ENCODE peak calls at places on chromosome 22, in six cellular contexts. Y, G, V, U, R and X are unnamed samples. For H3K9me3 and H3K4me1, the result is how much of the 10 kb centered on the place peaks cover.

GRCh38 chr22:29393019-29393608 is 4.7 kb upstream of the AP1B1 start:
- DNase-seq in Y (no peak), G (no peak), V (no peak), U (no peak), R (no peak), X (peak)

GRCh38 chr22:33180371-33180770 is 122.2 kb upstream of the SYN3 start:
- DNase-seq in Y (no peak), G (no peak), V (no peak), U (no peak), R (no peak), X (no peak)

GRCh38 chr22:46137218-46137766 is 13.0 kb upstream of the PPARA start:
- DNase-seq in Y (no peak), G (no peak), V (no peak), U (no peak), R (no peak), X (no peak)

GRCh38 chr22:42724062-42724461 is 3.4 kb upstream of the A4GALT start:
- DNase-seq in Y (no peak), G (no peak), V (no peak), U (no peak), R (no peak), X (no peak)

GRCh38 chr22:45192701-45193187 is 29.0 kb downstream of the NUP50 start:
- DNase-seq in Y (no peak), G (no peak), V (no peak), U (no peak), R (no peak), X (peak)

GRCh38 chr22:22167791-22168189 is 76.8 kb upstream of the VPREB1 start:
- DNase-seq in Y (no peak), G (no peak), V (no peak), U (no peak), R (no peak), X (no peak)

GRCh38 chr22:44500623-44501022 is 2.6 kb upstream of the RTL6 start:
- DNase-seq in Y (no peak), G (no peak), V (no peak), U (no peak), R (no peak), X (no peak)

GRCh38 chr22:26161746-26162145 is 7.5 kb upstream of the SEZ6L start:
- DNase-seq in Y (no peak), G (no peak), V (no peak), U (no peak), R (no peak), X (no peak)

GRCh38 chr22:22546490-22546889 is 12.6 kb downstream of the PRAME start:
- DNase-seq in Y (no peak), G (no peak), V (no peak), U (no peak), R (no peak), X (no peak)

GRCh38 chr22:43176090-43176489 is 10.8 kb downstream of the TTLL12 start:
- DNase-seq in Y (no peak), G (no peak), V (peak), U (no peak), R (no peak), X (no peak)

GRCh38 chr22:31846161-31847115 is 92.6 kb downstream of the DEPDC5 start:
- DNase-seq in Y (no peak), G (no peak), V (no peak), U (peak), R (no peak), X (peak)

GRCh38 chr22:22881116-22882032 is 6.2 kb upstream of the IGLL5 start:
- DNase-seq in Y (no peak), G (no peak), V (no peak), U (no peak), R (no peak), X (peak)

GRCh38 chr22:46274381-46274780 is 6.6 kb downstream of the TTC38 start:
- DNase-seq in Y (no peak), G (no peak), V (no peak), U (no peak), R (no peak), X (no peak)

GRCh38 chr22:32951807-32952153 is 106.4 kb downstream of the SYN3 start:
- DNase-seq in Y (peak), G (no peak), V (peak), U (no peak), R (no peak), X (no peak)

GRCh38 chr22:29979645-29980303 is 96.8 kb downstream of the MTMR3 start:
- DNase-seq in Y (no peak), G (no peak), V (no peak), U (peak), R (no peak), X (no peak)

GRCh38 chr22:45302047-45302446 is 7.7 kb upstream of the FAM118A start:
- DNase-seq in Y (no peak), G (no peak), V (no peak), U (peak), R (no peak), X (no peak)

GRCh38 chr22:49915610-49916009 is 2.6 kb downstream of the ALG12 start:
- DNase-seq in Y (no peak), G (no peak), V (no peak), U (no peak), R (no peak), X (peak)

GRCh38 chr22:44057411-44057987 is 33.4 kb downstream of the PARVB start:
- DNase-seq in Y (no peak), G (no peak), V (peak), U (no peak), R (no peak), X (no peak)

GRCh38 chr22:31743871-31744270 is 6.1 kb downstream of the PRR14L start:
- DNase-seq in Y (no peak), G (no peak), V (no peak), U (no peak), R (no peak), X (no peak)

GRCh38 chr22:29431986-29432385 is 6.4 kb upstream of the RFPL1 start:
- DNase-seq in Y (no peak), G (no peak), V (no peak), U (no peak), R (no peak), X (peak)

GRCh38 chr22:41939981-41940852 is 6.7 kb downstream of the CENPM start:
- DNase-seq in Y (peak), G (no peak), V (no peak), U (no peak), R (no peak), X (peak)

GRCh38 chr22:34236527-34236926 is 316.3 kb upstream of the LARGE1 start:
- DNase-seq in Y (no peak), G (no peak), V (peak), U (no peak), R (no peak), X (no peak)

GRCh38 chr22:23305321-23305910 is 125.1 kb downstream of the BCR start:
- DNase-seq in Y (peak), G (peak), V (no peak), U (peak), R (no peak), X (no peak)

GRCh38 chr22:49576241-49577141 is 251.2 kb downstream of the BRD1 start:
- DNase-seq in Y (no peak), G (no peak), V (no peak), U (no peak), R (no peak), X (peak)

GRCh38 chr22:17780741-17781318 is 6.6 kb upstream of the BID start:
- DNase-seq in Y (no peak), G (no peak), V (no peak), U (no peak), R (no peak), X (no peak)

GRCh38 chr22:23072911-23073491 is 2.7 kb downstream of the GNAZ start:
- DNase-seq in Y (peak), G (peak), V (peak), U (no peak), R (no peak), X (peak)

GRCh38 chr22:31748490-31748889 is 1.4 kb downstream of the PRR14L start:
- DNase-seq in Y (no peak), G (no peak), V (no peak), U (no peak), R (no peak), X (no peak)

GRCh38 chr22:30266445-30267381 is at the start of gene OSM:
- DNase-seq in Y (peak), G (peak), V (peak), U (no peak), R (no peak), X (no peak)

DNA sequence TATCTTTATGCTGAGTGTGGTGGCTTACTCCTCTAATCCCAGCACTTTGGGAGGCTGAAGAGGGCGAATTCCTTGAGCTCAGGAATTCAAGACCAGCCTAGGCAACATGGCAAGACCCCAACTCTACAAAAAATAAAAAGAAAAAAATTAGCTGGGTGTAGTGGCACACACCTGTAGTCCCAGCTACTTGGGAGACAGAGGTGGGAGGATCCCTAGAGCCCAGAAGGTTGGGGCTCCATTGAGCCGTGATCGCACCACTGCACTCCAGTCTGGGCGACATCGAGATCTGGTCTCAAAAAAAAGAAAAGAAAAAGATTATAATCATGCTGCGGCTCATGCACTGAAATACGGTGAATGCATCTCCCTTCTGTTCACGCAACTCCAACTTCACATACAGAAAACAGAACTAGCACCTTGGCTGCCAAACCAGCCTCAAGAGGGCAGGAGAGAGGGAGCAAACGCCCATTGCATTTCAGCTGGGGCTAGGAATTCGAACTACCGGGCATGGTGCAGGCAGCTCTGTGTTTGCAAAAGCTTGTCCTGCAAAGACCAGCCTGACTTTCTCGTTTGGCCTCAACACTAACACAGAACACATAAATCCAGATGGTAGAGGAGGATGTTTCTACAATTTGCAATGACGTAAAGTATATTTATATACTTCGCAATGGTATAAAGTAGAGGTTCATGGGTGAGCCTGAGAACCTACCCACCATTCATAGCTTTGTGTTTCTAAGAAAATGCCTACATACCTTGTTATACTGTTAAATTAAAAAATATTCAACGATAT is 6.3 kb upstream of the SYNGR1 start:
- DNase-seq in Y (peak), G (peak), V (peak), U (no peak), R (no peak), X (peak)
- H3K9me3 ChIP-seq in Y (under half), G (under half), V (under half), U (under half), R (under half), X (under half)

GRCh38 chr22:36817429-36817783 is 571 bp upstream of the PVALB start:
- DNase-seq in Y (no peak), G (no peak), V (no peak), U (no peak), R (no peak), X (peak)
- TF ChIP-seq CTCF in Y (no peak), G (no peak), V (no peak), U (no peak), R (no peak), X (no peak)

DNA sequence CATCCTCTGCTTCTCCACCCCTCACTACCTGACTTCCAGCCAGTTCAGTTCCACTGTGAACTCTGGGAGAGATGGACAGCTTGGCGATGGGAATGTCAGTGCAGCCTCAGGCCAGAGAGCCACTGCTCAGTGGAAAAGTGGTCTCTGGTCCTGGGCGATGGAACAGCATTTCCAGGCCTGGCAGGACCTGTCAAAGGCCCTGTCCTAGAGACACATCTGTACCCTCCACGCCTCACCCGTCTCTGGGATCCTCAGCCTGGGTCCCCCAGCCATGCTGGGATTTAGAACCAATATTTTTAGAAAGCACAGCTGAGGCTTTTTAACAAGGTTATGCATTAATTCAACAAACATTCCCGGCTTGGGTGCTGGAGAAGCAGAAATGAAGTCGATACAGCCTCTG is 165.7 kb downstream of the MN1 start:
- DNase-seq in Y (no peak), G (no peak), V (no peak), U (no peak), R (no peak), X (no peak)
- H3K4me1 ChIP-seq in Y (under half), G (under half), V (half or more), U (under half), R (under half), X (under half)

GRCh38 chr22:47341464-47341863 is 579.0 kb downstream of the TBC1D22A start:
- DNase-seq in Y (no peak), G (no peak), V (no peak), U (no peak), R (no peak), X (no peak)

GRCh38 chr22:47342446-47342845 is 580.0 kb downstream of the TBC1D22A start:
- DNase-seq in Y (no peak), G (no peak), V (no peak), U (no peak), R (no peak), X (no peak)

GRCh38 chr22:47343611-47344010 is 581.2 kb downstream of the TBC1D22A start:
- DNase-seq in Y (no peak), G (no peak), V (no peak), U (no peak), R (no peak), X (no peak)

GRCh38 chr22:47344414-47344813 is 582.0 kb downstream of the TBC1D22A start:
- DNase-seq in Y (no peak), G (no peak), V (no peak), U (no peak), R (no peak), X (no peak)

GRCh38 chr22:47340851-47341436 is 578.5 kb downstream of the TBC1D22A start:
- DNase-seq in Y (no peak), G (no peak), V (no peak), U (no peak), R (no peak), X (no peak)
- H3K9me3 ChIP-seq in Y (under half), G (under half), V (under half), U (under half), R (under half), X (under half)

DNA sequence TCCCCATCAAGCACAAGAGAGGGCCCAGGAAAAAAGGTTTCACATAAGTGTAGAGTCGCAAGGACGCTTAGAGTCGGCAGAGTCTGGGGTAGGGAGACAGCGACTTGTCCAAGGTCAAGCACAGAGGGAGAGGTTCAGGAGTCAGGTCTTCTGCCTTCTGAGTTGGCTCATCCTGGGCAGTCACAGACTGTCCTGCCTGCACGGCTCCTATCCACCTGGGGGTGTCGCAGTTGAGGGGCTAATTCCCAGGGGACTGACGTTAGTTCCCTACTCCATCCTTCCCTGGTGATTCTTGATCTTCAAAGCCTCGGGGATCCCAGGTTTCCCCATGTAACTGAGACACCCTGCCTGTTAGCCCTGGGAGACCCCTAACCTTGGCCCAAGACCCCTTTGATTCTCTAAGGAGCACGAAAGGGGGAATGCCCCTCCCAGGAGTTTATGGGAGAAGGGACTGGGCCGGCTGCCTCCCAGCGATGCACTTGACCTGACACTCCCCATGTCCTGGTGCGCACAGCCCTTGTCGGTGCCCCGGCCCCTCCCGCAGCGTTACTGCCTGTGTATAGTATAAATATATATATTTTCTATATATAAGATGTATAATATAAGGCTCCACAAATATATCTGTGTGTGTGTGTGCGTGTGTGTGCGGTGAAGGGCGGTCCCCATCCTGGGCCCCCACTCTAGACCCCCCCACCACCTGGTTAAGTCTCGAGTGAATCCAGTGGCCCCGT is 14.7 kb upstream of the TAB1 start:
- DNase-seq in Y (no peak), G (no peak), V (no peak), U (no peak), R (no peak), X (peak)
- TF ChIP-seq CTCF in Y (no peak), G (no peak), V (peak), U (peak), R (no peak), X (peak)

GRCh38 chr22:19875061-19875530 is 20.4 kb upstream of the GNB1L start:
- DNase-seq in Y (no peak), G (peak), V (no peak), U (no peak), R (no peak), X (no peak)
- H3K4me1 ChIP-seq in Y (under half), G (under half), V (under half), U (under half), R (under half), X (under half)

GRCh38 chr22:47484960-47485571 is 722.6 kb downstream of the TBC1D22A start:
- DNase-seq in Y (no peak), G (no peak), V (no peak), U (no peak), R (no peak), X (no peak)

DNA sequence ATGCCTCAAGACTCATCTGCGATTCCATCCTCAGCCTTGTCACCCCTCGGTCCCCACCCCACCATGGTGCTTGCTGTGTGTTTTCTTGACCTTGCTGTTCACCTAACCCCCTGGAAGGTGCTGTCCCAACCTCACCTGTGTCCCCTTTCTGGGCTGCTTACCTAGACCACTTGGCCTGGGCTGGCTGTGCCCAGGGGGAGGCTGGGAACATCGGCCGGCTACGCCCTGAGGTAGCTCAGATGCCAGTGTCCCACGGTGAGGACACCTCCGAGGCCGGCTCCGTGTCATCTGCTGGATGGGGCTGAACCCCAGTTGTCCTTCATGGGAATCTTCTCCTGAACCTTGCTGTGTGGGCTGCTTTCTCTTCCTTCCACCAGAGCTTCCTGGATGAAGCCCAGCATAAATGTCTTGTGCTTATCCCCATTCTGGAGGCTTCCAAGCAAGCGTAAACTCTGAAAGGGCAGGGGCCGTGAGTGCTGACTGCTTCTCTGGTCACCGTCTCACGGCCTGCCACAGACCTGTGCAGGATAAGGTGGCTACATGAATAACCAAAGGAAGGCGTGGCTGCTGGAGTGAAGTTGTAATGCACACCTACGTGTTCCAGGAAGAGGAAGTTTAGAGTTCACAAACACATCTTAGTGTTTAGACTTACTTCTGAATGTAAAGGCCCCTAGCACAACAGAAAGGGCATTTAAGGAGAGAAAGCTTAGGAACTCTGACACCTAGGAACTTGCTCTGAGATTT is 724.3 kb downstream of the TBC1D22A start:
- DNase-seq in Y (peak), G (no peak), V (no peak), U (no peak), R (no peak), X (no peak)
- H3K9me3 ChIP-seq in Y (under half), G (under half), V (under half), U (under half), R (under half), X (half or more)

GRCh38 chr22:24505337-24505736 is 10.2 kb downstream of the UPB1 start:
- DNase-seq in Y (no peak), G (no peak), V (no peak), U (no peak), R (no peak), X (no peak)

GRCh38 chr22:24502540-24502939 is 7.4 kb downstream of the UPB1 start:
- DNase-seq in Y (no peak), G (no peak), V (no peak), U (no peak), R (no peak), X (no peak)

GRCh38 chr22:24501366-24502005 is 6.4 kb downstream of the UPB1 start:
- DNase-seq in Y (no peak), G (peak), V (no peak), U (no peak), R (no peak), X (peak)

GRCh38 chr22:24503851-24504170 is 8.7 kb downstream of the UPB1 start:
- DNase-seq in Y (no peak), G (no peak), V (no peak), U (no peak), R (no peak), X (no peak)

GRCh38 chr22:24503137-24503850 is 8.2 kb downstream of the UPB1 start:
- DNase-seq in Y (peak), G (no peak), V (peak), U (no peak), R (no peak), X (peak)
- TF ChIP-seq CTCF in Y (peak), G (peak), V (peak), U (peak), R (peak), X (peak)